ENCODE peak calls at places on chromosome 5, in six cellular contexts. D, X, I, U, Y and Q are unnamed samples.

GRCh38 chr5:74822288-74822687 is 43.9 kb downstream of the FAM169A start:
- DNase-seq in U (no peak), Y (no peak), I (no peak), X (no peak), D (no peak), Q (peak)

GRCh38 chr5:38758774-38759423 is 86.9 kb upstream of the OSMR start:
- DNase-seq in X (no peak), Y (no peak), D (no peak), I (no peak), U (no peak), Q (no peak)

GRCh38 chr5:75340714-75341478 is 3.9 kb downstream of the HMGCR start:
- DNase-seq in U (no peak), Y (no peak), I (no peak), D (no peak), X (no peak), Q (no peak)

GRCh38 chr5:177594071-177594470 is 2.1 kb downstream of the TMED9 start:
- DNase-seq in U (no peak), X (no peak), I (no peak), Y (no peak), D (no peak), Q (no peak)

GRCh38 chr5:74433255-74434123 is 207.0 kb downstream of the ENC1 start:
- DNase-seq in Y (peak), U (no peak), D (no peak), I (no peak), X (no peak), Q (peak)

GRCh38 chr5:92917044-92917443 is 664.0 kb downstream of the NR2F1-AS1 start:
- DNase-seq in X (no peak), Y (no peak), D (no peak), U (no peak), I (no peak), Q (peak)

GRCh38 chr5:144370273-144370672 is 199.6 kb downstream of the KCTD16 start:
- DNase-seq in Y (no peak), I (no peak), D (no peak), U (no peak), X (no peak), Q (no peak)

GRCh38 chr5:61673007-61673735 is 341.1 kb downstream of the ZSWIM6 start:
- DNase-seq in D (no peak), U (no peak), I (no peak), X (no peak), Y (no peak), Q (peak)

GRCh38 chr5:133154274-133155088 is 102.7 kb downstream of the HSPA4 start:
- DNase-seq in D (no peak), Y (no peak), U (no peak), I (no peak), X (no peak), Q (no peak)